ENCODE peak calls at places on chromosomes 4 and X, in five cellular contexts. P is K562; S is NT2/D1; N is HCT116; V is CD8-positive, alpha-beta memory T cell. I is an unnamed sample.

GRCh38 chrX:3712870-3713224 is 602 bp downstream of the PRKX start:
- DNase-seq in P (peak; percentile 21), S (no peak), N (no peak), V (no peak), I (no peak)

GRCh38 chr4:171813195-171813955 is at the start of gene GALNTL6:
- DNase-seq in P (no peak), S (no peak), N (no peak), V (no peak), I (no peak)

GRCh38 chrX:21757960-21758359 is at the start of gene SMPX:
- DNase-seq in P (no peak), S (no peak), N (no peak), V (no peak), I (no peak)

GRCh38 chrX:139126493-139126892 is 404.0 kb upstream of the F9 start:
- DNase-seq in P (peak; percentile 60), S (no peak), N (no peak), V (no peak), I (peak; percentile 44)

GRCh38 chr4:25928956-25929336 is 14.9 kb downstream of the SMIM20 start:
- DNase-seq in P (no peak), S (no peak), N (no peak), V (no peak), I (no peak)

GRCh38 chr4:76898949-76899640 is 1.2 kb upstream of the SOWAHB start:
- DNase-seq in P (no peak), S (no peak), N (no peak), V (no peak), I (no peak)

GRCh38 chr4:168509786-168510185 is 12.9 kb downstream of the PALLD start:
- DNase-seq in P (no peak), S (no peak), N (no peak), V (no peak), I (no peak)

GRCh38 chr4:78517050-78517652 is 34.4 kb upstream of the ANXA3 start:
- DNase-seq in P (peak; percentile 23), S (no peak), N (no peak), V (no peak), I (no peak)

GRCh38 chr4:94221930-94222329 is 14.3 kb downstream of the SMARCAD1 start:
- DNase-seq in P (no peak), S (no peak), N (no peak), V (no peak), I (no peak)

GRCh38 chr4:94214703-94215360 is 7.2 kb downstream of the SMARCAD1 start:
- DNase-seq in P (no peak), S (no peak), N (no peak), V (no peak), I (no peak)

DNA sequence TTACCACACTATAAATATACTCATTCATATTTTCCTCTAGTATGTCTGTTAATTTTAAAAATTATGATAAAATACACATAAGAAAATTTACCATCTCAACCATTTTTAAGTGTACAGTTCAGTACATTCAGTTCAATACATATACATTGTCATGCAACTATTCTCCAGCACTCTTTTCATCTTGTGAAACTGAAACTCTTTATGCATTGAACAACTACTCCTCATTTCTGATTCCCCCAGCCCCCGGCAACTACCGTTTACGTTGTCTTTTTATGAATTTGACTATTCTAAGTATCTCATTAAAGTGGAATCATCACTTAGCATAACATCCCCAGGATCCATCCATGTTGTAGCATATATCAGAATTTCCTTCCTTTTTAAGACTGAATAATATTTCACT is 8.7 kb downstream of the SMARCAD1 start:
- DNase-seq in P (no peak), S (no peak), N (no peak), V (no peak), I (no peak)
- H3K9me3 ChIP-seq in P (no peaks in the 10 kb centered on the region), S (no peaks in the 10 kb centered on the region), N (no peaks in the 10 kb centered on the region), V (no peaks in the 10 kb centered on the region), I (no peaks in the 10 kb centered on the region)

GRCh38 chr4:1250921-1251772 is 2.2 kb upstream of the CTBP1 start:
- DNase-seq in P (no peak), S (no peak), N (no peak), V (no peak), I (no peak)

GRCh38 chr4:1255151-1255550 is 6.2 kb upstream of the CTBP1 start:
- DNase-seq in P (no peak), S (no peak), N (no peak), V (no peak), I (no peak)

GRCh38 chr4:1251773-1252066 is 2.8 kb upstream of the CTBP1 start:
- DNase-seq in P (no peak), S (no peak), N (no peak), V (no peak), I (no peak)

GRCh38 chr4:1250527-1250812 is 1.5 kb upstream of the CTBP1 start:
- DNase-seq in P (peak; percentile 9), S (no peak), N (no peak), V (no peak), I (no peak)

GRCh38 chr4:1252928-1253492 is 4.1 kb upstream of the CTBP1 start:
- DNase-seq in P (no peak), S (no peak), N (no peak), V (no peak), I (no peak)
- H3K9me3 ChIP-seq in P (peaks cover 8% of the 10 kb centered on the region), S (peaks cover 67% of the 10 kb centered on the region), N (peaks cover 3% of the 10 kb centered on the region), V (no peaks in the 10 kb centered on the region), I (peaks cover 2% of the 10 kb centered on the region)

DNA sequence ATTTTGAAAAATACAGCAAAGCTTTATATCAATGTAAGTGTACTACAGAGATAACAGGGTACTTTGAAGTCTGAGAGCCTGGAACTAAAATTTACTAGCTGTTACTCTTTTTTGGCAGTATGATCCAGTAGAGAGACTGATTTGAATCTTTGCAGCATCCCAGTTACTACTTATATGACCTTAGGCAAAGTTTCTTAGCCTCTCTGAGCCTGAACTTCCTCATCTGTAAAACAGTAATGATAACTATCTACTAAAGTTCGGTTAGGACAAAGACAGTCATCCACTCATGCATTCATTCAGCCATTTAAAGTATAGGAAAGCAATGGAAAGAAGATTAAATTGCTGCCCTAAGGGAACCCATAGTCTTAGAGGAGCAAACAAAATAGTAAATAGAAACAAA is 10.1 kb downstream of the BRWD3 start:
- DNase-seq in P (no peak), S (no peak), N (no peak), V (no peak), I (no peak)
- H3K9me3 ChIP-seq in P (no peaks in the 10 kb centered on the region), S (no peaks in the 10 kb centered on the region), N (no peaks in the 10 kb centered on the region), V (no peaks in the 10 kb centered on the region), I (no peaks in the 10 kb centered on the region)

DNA sequence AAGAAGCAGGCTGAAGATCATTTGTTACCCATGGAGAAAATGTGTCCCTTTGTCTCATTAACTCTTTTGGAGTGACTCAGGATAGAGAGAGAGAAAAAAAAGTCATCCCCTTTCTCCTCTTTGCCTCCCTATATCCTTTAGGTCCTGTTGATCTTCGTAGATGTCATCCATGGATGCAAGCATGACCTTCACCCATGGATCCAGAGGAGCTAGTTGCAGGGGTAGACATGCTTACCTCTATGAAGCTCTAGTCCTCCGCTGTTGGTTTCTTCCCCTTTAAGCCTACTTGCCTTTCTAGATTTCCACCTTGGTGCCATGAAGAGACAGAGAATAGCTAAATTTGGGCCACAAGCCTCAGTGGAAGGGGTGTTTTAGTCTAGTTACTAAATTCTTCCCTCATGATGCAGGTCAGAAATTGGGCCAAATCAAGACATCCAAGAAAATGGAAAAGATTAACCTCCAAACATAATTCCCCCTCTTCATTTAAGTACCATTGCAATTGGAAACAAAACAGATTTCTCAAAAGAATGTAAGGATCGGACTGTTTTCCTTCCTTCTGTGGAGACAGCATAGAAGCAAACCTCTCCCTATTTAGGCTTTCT is 178.4 kb downstream of the TECRL start:
- DNase-seq in P (no peak), S (no peak), N (peak; percentile 8), V (no peak), I (no peak)
- H3K9me3 ChIP-seq in P (no peaks in the 10 kb centered on the region), S (peaks cover 57% of the 10 kb centered on the region), N (peaks cover 40% of the 10 kb centered on the region), V (peaks cover 4% of the 10 kb centered on the region), I (peaks cover 14% of the 10 kb centered on the region)

DNA sequence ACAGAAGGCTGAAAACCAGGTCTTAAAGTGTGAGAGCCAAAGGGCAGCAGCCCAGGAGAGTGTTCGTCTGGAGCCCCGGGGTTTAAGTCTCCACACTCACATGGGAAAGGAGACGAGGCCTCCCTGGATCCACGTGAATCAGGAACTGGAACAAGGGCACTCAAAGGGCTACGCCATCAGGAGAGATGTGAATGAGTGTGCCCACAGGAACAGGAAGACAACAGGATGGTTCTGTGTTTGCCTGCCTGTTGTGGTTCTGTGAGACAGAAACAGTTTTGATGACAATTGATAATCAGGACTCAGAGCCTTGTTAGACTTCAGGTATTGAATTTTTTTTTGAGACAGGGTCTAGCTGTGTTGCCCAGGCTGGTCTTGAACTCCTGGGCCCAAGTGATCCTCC is 4.9 kb upstream of the CTBP1 start:
- DNase-seq in P (no peak), S (no peak), N (no peak), V (no peak), I (no peak)
- H3K9me3 ChIP-seq in P (peaks cover 8% of the 10 kb centered on the region), S (peaks cover 70% of the 10 kb centered on the region), N (peaks cover 3% of the 10 kb centered on the region), V (no peaks in the 10 kb centered on the region), I (peaks cover 2% of the 10 kb centered on the region)

DNA sequence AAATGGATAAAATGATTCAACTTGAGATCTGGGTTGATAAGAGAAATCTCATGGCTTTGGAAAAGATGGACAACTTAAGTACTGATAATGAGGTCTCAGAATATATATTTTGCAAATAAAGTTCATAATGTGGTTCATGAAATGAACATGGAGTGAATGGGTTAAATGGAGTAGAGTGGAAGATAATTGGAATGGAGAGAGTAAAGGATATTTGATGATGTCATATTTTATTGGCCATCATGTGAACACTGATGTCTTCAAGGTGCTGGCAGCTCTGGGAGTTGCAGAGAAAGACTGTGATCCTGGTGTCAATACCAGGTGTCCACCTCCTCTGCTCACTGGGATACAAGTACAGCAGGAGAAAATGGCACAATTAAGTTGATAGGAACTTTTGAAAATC is 133.9 kb upstream of the ZXDA start:
- DNase-seq in P (no peak), S (no peak), N (no peak), V (no peak), I (no peak)
- H3K9me3 ChIP-seq in P (no peaks in the 10 kb centered on the region), S (no peaks in the 10 kb centered on the region), N (no peaks in the 10 kb centered on the region), V (no peaks in the 10 kb centered on the region), I (no peaks in the 10 kb centered on the region)